ENCODE peak calls at places on chromosomes 16 and 17, in five cellular contexts. D is kidney epithelial cell; L is iPS DF 6.9; O is activated T-helper 2 cell treated with anti-CD3 and anti-CD28 coated beads, Interferon-gamma antibody, Interleukin-2, Interleukin-4, amounts not matched to agents 10 μg/mL and 5 μg/mL and 100 μg/mL, durations not matched to agents 14 hours and 24 hours and 36 hours; Y is EL. W is an unnamed sample.

GRCh38 chr16:351804-352520 is 561 bp downstream of the AXIN1 start:
- DNase-seq in L (no peak), Y (peak), D (no peak), O (peak), W (no peak)

GRCh38 chr16:23694707-23695373 is 16.2 kb downstream of the PLK1 start:
- DNase-seq in L (peak), O (no peak), Y (peak), D (peak), W (no peak)

GRCh38 chr17:52027081-52027480 is 131.4 kb downstream of the CA10 start:
- DNase-seq in L (no peak), Y (peak), O (no peak), D (no peak), W (peak)

GRCh38 chr16:29858149-29858899 is 4.7 kb downstream of the CDIPT start:
- DNase-seq in D (no peak), O (no peak), Y (no peak), L (no peak), W (no peak)

GRCh38 chr16:8519179-8519578 is 71.1 kb downstream of the TMEM114 start:
- DNase-seq in D (no peak), Y (no peak), O (no peak), L (no peak), W (no peak)

GRCh38 chr16:81610144-81610842 is 165.7 kb downstream of the CMIP start:
- DNase-seq in O (no peak), D (no peak), L (no peak), Y (peak), W (no peak)

GRCh38 chr17:29115906-29116651 is 64.1 kb downstream of the MYO18A start:
- DNase-seq in O (peak), L (peak), Y (peak), D (no peak), W (no peak)

GRCh38 chr17:14719942-14720341 is 419.1 kb downstream of the HS3ST3B1 start:
- DNase-seq in D (no peak), O (no peak), L (no peak), Y (no peak), W (peak)

GRCh38 chr16:28189237-28189636 is 22.5 kb downstream of the XPO6 start:
- DNase-seq in O (peak), L (no peak), D (no peak), Y (peak), W (no peak)

GRCh38 chr16:80231118-80231515 is 309.7 kb upstream of the DYNLRB2 start:
- DNase-seq in L (no peak), Y (no peak), O (no peak), D (no peak), W (peak)

GRCh38 chr17:33520404-33521032 is 227.4 kb upstream of the ASIC2 start:
- DNase-seq in Y (peak), D (no peak), O (peak), L (peak), W (no peak)

GRCh38 chr17:43722269-43722619 is 36.3 kb downstream of the SOST start:
- DNase-seq in O (no peak), L (no peak), D (no peak), Y (no peak), W (no peak)

GRCh38 chr17:32191306-32191705 is 49.0 kb downstream of the RHOT1 start:
- DNase-seq in L (no peak), D (no peak), Y (peak), O (no peak), W (no peak)

GRCh38 chr16:17431904-17432625 is 38.7 kb downstream of the XYLT1 start:
- DNase-seq in O (no peak), D (no peak), Y (no peak), L (no peak), W (no peak)

GRCh38 chr17:16085066-16085699 is 85.6 kb downstream of the TTC19 start:
- DNase-seq in O (no peak), D (no peak), Y (peak), L (no peak), W (no peak)

GRCh38 chr16:82631701-82632685 is 5.2 kb downstream of the CDH13 start:
- DNase-seq in O (no peak), L (no peak), D (no peak), Y (no peak), W (peak)

GRCh38 chr16:4433228-4433627 is 7.6 kb downstream of the DNAJA3 start:
- DNase-seq in D (no peak), O (no peak), Y (no peak), L (no peak), W (no peak)

GRCh38 chr17:62955841-62956352 is 10.1 kb upstream of the TANC2 start:
- DNase-seq in Y (no peak), L (no peak), O (no peak), D (no peak), W (no peak)

GRCh38 chr17:17545031-17545820 is 46.3 kb downstream of the PEMT start:
- DNase-seq in O (no peak), L (no peak), D (no peak), Y (peak), W (peak)

GRCh38 chr17:78041401-78042179 is 83.1 kb downstream of the TNRC6C start:
- DNase-seq in D (no peak), O (no peak), Y (peak), L (no peak), W (no peak)

W was measured in foreskin keratinocyte.